ENCODE peak calls at places on chromosomes 12 and 14, in ten cellular contexts. B is suprapubic skin, E is Panc1, J is colonic mucosa, V is psoas muscle, X is ovary, U is adrenal gland, A is GM12865, T is BJ, L is tibial artery. I is an unnamed sample.

GRCh38 chr14:80959448-80960006 is 4.1 kb downstream of the TSHR start:
- DNase-seq in L (no peak), T (no peak), U (peak; percentile 60), E (no peak), A (peak; percentile 95), B (no peak), V (no peak), J (peak; percentile 27), X (no peak), I (no peak)

GRCh38 chr12:101619026-101619827 is 24.5 kb downstream of the MYBPC1 start:
- DNase-seq in U (no peak), J (no peak), A (no peak), E (no peak), X (no peak), V (no peak), T (no peak), B (no peak), L (no peak), I (no peak)

GRCh38 chr12:75724913-75725312 is 213.5 kb upstream of the KRR1 start:
- DNase-seq in X (no peak), U (peak; percentile 80), V (no peak), A (no peak), L (no peak), J (no peak), E (no peak), T (peak; percentile 71), B (no peak), I (peak; percentile 92)

GRCh38 chr14:57526942-57527341 is 33.3 kb upstream of the CCDC198 start:
- DNase-seq in V (no peak), E (no peak), J (no peak), T (no peak), A (peak; percentile 21), L (no peak), X (no peak), B (no peak), U (no peak), I (no peak)

GRCh38 chr14:99780690-99781089 is 12.5 kb upstream of the EML1 start:
- DNase-seq in X (no peak), B (peak; percentile 31), V (no peak), U (no peak), A (no peak), L (no peak), T (no peak), E (no peak), J (no peak), I (no peak)

GRCh38 chr12:67633708-67634107 is 14.8 kb upstream of the DYRK2 start:
- DNase-seq in A (no peak), X (no peak), U (no peak), T (no peak), V (no peak), J (no peak), L (peak; percentile 69), E (no peak), B (no peak), I (no peak)

GRCh38 chr14:40599726-40600125 is 1007.0 kb upstream of the LRFN5 start:
- DNase-seq in B (no peak), L (no peak), X (no peak), U (no peak), J (no peak), A (no peak), T (no peak), E (no peak), V (no peak), I (peak; percentile 5)

GRCh38 chr12:8038659-8039114 is 6.2 kb downstream of the FOXJ2 start:
- DNase-seq in X (no peak), E (no peak), V (peak; percentile 58), A (no peak), J (peak; percentile 52), U (peak; percentile 93), L (no peak), B (no peak), T (no peak), I (peak; percentile 55)

GRCh38 chr12:22792198-22792597 is 167.2 kb downstream of the ETNK1 start:
- DNase-seq in E (no peak), U (no peak), A (no peak), T (no peak), B (no peak), V (no peak), L (no peak), J (no peak), X (no peak), I (peak; percentile 29)

GRCh38 chr14:101078892-101079221 is 175.3 kb upstream of the RTL1 start:
- DNase-seq in V (no peak), T (no peak), J (peak; percentile 12), E (no peak), B (peak; percentile 61), X (no peak), U (peak; percentile 47), L (peak; percentile 13), A (no peak), I (no peak)

GRCh38 chr14:99230271-99231141 is 41.5 kb downstream of the BCL11B start:
- DNase-seq in U (no peak), T (no peak), X (no peak), J (no peak), V (no peak), B (no peak), A (no peak), E (no peak), L (no peak), I (no peak)

GRCh38 chr14:64416348-64416932 is 28.3 kb downstream of the MTHFD1 start:
- DNase-seq in X (no peak), L (no peak), V (no peak), B (no peak), E (no peak), J (no peak), T (no peak), U (no peak), A (no peak), I (no peak)

DNA sequence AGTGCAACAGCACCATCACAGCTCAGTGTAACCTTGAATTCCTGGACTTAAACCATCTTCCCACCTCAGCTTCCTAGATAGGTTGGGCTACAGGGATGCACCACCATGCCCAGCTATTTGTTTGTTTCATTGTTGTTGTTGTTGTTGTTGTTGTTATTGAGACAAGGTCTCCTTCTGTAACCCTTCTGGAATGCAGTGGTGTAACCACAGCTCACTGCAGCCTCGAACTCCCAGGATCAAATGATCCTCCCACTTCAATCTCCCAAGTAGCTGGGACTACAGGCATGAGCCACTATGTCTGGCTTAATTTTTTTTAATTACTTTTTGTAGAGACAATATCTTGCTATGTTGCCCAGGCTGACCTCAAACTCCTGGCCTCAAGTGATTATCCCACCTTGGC is 1.2 kb upstream of the NEMP1 start:
- DNase-seq in T (no peak), X (no peak), U (no peak), L (no peak), E (no peak), B (no peak), J (no peak), A (no peak), V (no peak), I (no peak)
- H3K4me3 ChIP-seq in T (no peak overlapping the region), X (no peak overlapping the region), U (no peak overlapping the region), L (no peak overlapping the region), E (no peak overlapping the region), B (no peak overlapping the region), J (no peak overlapping the region), A (no peak overlapping the region), V (no peak overlapping the region), I (no peak overlapping the region)

GRCh38 chr12:13563743-13564125 is 367.2 kb downstream of the EMP1 start:
- DNase-seq in V (no peak), J (no peak), B (no peak), L (no peak), A (no peak), U (no peak), X (no peak), E (no peak), T (no peak), I (no peak)

GRCh38 chr12:13566286-13566685 is 369.8 kb downstream of the EMP1 start:
- DNase-seq in J (no peak), X (no peak), A (no peak), B (no peak), E (no peak), U (no peak), V (no peak), T (no peak), L (no peak), I (peak; percentile 52)

GRCh38 chr12:13561923-13562322 is 365.4 kb downstream of the EMP1 start:
- DNase-seq in U (no peak), T (no peak), E (no peak), J (no peak), A (no peak), L (no peak), X (no peak), B (no peak), V (no peak), I (no peak)

GRCh38 chr12:13562915-13563742 is 366.6 kb downstream of the EMP1 start:
- DNase-seq in L (no peak), B (no peak), V (no peak), E (no peak), T (no peak), J (no peak), X (no peak), A (no peak), U (no peak), I (no peak)

GRCh38 chr12:13564266-13564810 is 367.8 kb downstream of the EMP1 start:
- DNase-seq in E (no peak), U (no peak), L (no peak), A (no peak), T (no peak), J (no peak), X (no peak), V (no peak), B (no peak), I (no peak)
- TF ChIP-seq CTCF in E (no peak), U (no peak), L (no peak), A (no peak), T (no peak), J (no peak), X (no peak), V (no peak), B (no peak), I (no peak)

DNA sequence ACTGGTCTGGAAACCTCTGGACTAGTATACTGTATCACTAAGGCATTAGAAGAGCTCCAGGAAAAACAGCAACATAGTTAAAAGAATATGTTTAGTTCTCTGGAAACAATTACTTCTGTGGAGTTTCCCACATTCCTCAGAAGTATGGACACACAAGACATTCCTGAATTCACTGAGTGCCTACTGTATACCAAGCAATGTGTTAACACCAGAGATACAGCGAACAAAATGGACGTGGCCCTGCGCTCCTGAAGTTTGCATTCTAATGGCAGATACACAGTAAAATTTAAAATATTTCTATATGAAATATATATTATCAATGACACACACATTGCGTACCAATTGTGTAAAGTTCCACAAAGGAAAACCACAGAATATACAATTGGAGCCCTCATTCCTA is 1.1 kb downstream of the ANGEL1 start:
- DNase-seq in U (no peak), E (no peak), A (no peak), J (no peak), T (no peak), L (no peak), X (no peak), B (no peak), V (no peak), I (no peak)
- H3K4me3 ChIP-seq in U (no peak overlapping the region), E (peak overlapping the region; percentile 69), A (peak overlapping the region; percentile 84), J (peak overlapping the region; percentile 74), T (peak overlapping the region; percentile 80), L (peak overlapping the region; percentile 98), X (peak overlapping the region; percentile 81), B (peak overlapping the region; percentile 71), V (peak overlapping the region; percentile 97), I (peak overlapping the region; percentile 74)

DNA sequence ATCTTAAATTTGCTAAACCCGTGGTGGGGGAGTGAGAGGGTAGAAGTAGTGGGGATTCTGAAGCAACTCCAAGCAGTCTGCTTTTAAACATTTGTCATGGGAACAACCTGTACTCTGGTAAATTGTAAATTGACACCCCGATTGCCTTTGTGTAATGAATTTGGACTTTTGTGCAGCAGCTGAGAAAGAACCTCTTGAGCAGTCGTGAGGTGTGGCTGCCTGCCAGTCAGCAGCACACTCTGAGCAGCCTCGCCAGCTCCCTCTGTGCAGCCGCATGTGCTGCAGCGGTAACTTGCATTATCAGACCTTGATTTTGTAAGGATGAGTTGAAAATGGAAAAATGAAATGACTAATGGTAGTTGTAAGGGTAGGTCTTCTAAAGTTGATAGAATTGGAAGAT is 74.3 kb downstream of the SUSD6 start:
- DNase-seq in T (no peak), B (no peak), V (peak; percentile 80), J (no peak), X (peak; percentile 75), L (peak; percentile 65), A (no peak), U (peak; percentile 89), E (no peak), I (peak; percentile 72)
- TF ChIP-seq CTCF in T (no peak), B (no peak), V (no peak), J (no peak), X (no peak), L (no peak), A (no peak), U (no peak), E (no peak), I (peak; percentile 3)